ENCODE peak calls at places on chromosome 2, in eight cellular contexts. Y is IMR-90, B is MM.1S, W is vagina, X is uterus, H is left ventricle myocardium inferior, V is small intestine, R is dorsolateral prefrontal cortex. L is an unnamed sample. For H3K27me3, the result is how much of the 10 kb centered on the place peaks cover.

GRCh38 chr2:120589782-120590608 is 145.7 kb upstream of the GLI2 start:
- DNase-seq in Y (peak), B (no peak), V (no peak), R (no peak), X (no peak), H (no peak), W (no peak), L (no peak)

GRCh38 chr2:218367415-218368149 is 10.9 kb downstream of the CATIP start:
- DNase-seq in B (peak), V (peak), R (peak), W (no peak), X (peak), H (peak), Y (peak), L (peak)

GRCh38 chr2:137964066-137964858 is at the start of gene HNMT:
- DNase-seq in X (peak), Y (peak), V (peak), W (no peak), R (peak), H (no peak), B (no peak), L (no peak)

GRCh38 chr2:65499216-65499615 is 66.8 kb upstream of the SPRED2 start:
- DNase-seq in X (no peak), H (no peak), V (no peak), W (no peak), B (no peak), Y (no peak), R (no peak), L (no peak)

GRCh38 chr2:199439542-199439941 is 18.2 kb downstream of the SATB2 start:
- DNase-seq in Y (no peak), B (no peak), W (no peak), V (no peak), H (no peak), X (no peak), R (no peak), L (no peak)

GRCh38 chr2:28035816-28036215 is 145.3 kb downstream of the BABAM2 start:
- DNase-seq in W (no peak), X (no peak), B (no peak), V (no peak), R (no peak), Y (no peak), H (no peak), L (no peak)

GRCh38 chr2:100286318-100286717 is 36.0 kb downstream of the LONRF2 start:
- DNase-seq in V (no peak), X (no peak), R (no peak), Y (no peak), B (no peak), W (no peak), H (no peak), L (no peak)

GRCh38 chr2:28658369-28658768 is 93.3 kb upstream of the PPP1CB start:
- DNase-seq in B (no peak), Y (peak), X (no peak), R (no peak), W (no peak), H (no peak), V (no peak), L (no peak)

GRCh38 chr2:455046-455705 is 167.3 kb upstream of the ALKAL2 start:
- DNase-seq in B (no peak), R (no peak), H (no peak), W (no peak), V (no peak), Y (no peak), X (no peak), L (no peak)

GRCh38 chr2:106159867-106160785 is 34.0 kb downstream of the UXS1 start:
- DNase-seq in Y (no peak), H (no peak), X (no peak), W (no peak), R (peak), V (peak), B (no peak), L (peak)

DNA sequence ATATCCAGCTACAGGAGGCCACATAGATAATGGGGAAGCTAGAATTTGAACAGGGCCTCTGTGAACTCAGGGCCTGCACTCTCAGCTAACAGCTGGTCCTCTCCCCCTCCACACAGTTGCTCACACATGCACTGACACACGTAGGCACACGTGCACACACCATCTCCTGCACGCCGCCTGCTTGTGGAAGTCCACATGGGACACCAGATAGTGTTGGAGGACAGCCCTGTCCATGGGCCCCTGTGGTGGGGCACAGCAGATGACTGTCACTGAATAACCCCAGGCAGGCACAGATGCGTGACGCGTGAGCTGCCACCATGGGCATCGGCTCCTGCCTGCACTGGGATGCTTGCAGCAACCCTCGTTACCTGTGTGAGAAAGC is 52.9 kb downstream of the ADI1 start:
- DNase-seq in H (no peak), V (no peak), B (no peak), W (no peak), R (no peak), X (no peak), Y (no peak), L (no peak)
- H3K27ac ChIP-seq in H (peak), V (no peak), B (no peak), W (peak), R (no peak), X (no peak), Y (peak), L (no peak)

DNA sequence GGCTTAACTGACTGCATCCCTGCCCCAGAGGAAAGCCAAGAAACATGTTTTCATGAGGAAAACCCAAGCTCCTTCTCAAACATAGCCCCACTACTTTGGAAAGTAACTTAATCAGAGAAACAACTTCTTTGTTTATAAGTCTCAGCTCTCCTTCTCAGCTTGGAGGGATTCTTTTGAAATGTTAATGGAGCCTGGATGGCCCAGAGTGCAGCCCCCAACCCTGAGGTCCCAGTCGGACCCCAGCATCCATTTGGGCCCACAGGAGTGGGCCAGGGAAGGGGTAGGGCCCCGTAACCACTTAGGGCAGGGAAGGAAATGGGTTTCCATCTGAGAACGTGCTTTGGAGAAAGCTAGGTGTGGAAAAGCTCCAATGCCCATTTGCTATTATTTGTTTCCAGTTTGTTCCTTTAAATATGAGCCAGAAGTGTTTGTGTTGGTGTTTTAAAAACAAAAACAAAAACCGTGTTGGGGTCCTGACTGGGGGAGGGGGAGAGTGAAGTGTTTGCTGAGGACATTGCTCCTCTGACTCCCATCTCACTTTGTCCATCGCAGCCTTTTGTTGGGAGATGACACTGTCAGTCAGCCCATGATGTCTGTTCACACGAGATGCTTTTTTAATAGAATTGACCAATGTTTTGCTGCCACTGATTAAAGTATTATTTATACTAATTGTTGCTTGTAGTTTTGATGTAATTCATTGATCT is 1.6 kb upstream of the HOXD3 start:
- DNase-seq in W (no peak), X (no peak), H (no peak), Y (no peak), B (no peak), V (no peak), R (no peak), L (no peak)
- H3K27me3 ChIP-seq in W (under half), X (under half), H (half or more), Y (half or more), B (under half), V (half or more), R (half or more), L (under half)

GRCh38 chr2:105143094-105143466 is 98.5 kb upstream of the GPR45 start:
- DNase-seq in H (no peak), X (no peak), B (no peak), W (no peak), V (no peak), R (no peak), Y (no peak), L (no peak)

GRCh38 chr2:105144941-105145300 is 96.6 kb upstream of the GPR45 start:
- DNase-seq in H (no peak), R (no peak), X (no peak), B (no peak), Y (no peak), W (no peak), V (no peak), L (no peak)

GRCh38 chr2:105142239-105142638 is 99.3 kb upstream of the GPR45 start:
- DNase-seq in Y (no peak), X (no peak), B (no peak), H (no peak), V (no peak), R (no peak), W (no peak), L (no peak)

GRCh38 chr2:105143467-105144127 is 97.9 kb upstream of the GPR45 start:
- DNase-seq in R (no peak), Y (no peak), H (no peak), B (peak), X (peak), V (no peak), W (no peak), L (no peak)

GRCh38 chr2:105144128-105144940 is 97.2 kb upstream of the GPR45 start:
- DNase-seq in R (no peak), H (no peak), V (no peak), X (no peak), Y (no peak), W (no peak), B (no peak), L (no peak)
- H3K4me3 ChIP-seq in R (peak), H (peak), V (no peak), X (no peak), Y (peak), W (peak), B (peak), L (no peak)

GRCh38 chr2:108967757-108968156 is 21.3 kb downstream of the EDAR start:
- DNase-seq in W (no peak), B (no peak), H (no peak), Y (no peak), X (no peak), V (no peak), R (no peak), L (no peak)
- H3K27ac ChIP-seq in W (no peak), B (no peak), H (no peak), Y (no peak), X (no peak), V (no peak), R (no peak), L (peak)

DNA sequence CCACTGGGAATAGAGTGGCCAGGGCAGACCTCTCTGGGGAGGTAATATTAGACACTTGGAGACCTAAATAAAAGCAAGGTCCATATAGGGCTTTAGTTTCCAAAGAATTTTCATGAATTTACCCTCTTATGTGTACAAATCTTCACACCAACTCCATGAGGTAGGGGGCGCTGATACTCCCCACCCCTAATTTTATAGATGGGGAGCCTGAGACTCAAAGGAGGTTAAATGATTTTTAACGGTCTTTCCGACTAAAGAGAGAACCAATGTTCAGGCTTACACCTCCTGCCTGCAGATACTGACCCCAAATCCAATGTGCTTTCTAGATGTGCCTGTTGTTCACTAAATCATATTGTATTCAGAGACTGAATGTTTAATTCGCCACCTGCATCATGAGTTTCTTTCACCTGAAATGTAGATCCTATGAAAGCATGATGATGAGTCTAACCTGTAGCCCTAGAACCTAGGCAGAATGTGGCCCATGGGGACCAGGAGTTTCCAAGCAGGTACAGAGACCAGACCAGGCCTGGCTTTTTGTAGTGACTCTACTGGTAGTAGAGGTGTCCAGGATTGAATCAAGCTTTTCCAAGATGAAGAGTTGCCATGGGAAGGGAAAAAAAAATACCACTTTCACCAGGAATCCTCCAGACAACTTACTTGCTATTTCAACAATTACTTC is 16.8 kb upstream of the PAX3 start:
- DNase-seq in R (no peak), X (no peak), Y (no peak), B (peak), V (no peak), H (no peak), W (no peak), L (no peak)
- H3K27me3 ChIP-seq in R (under half), X (under half), Y (half or more), B (under half), V (under half), H (half or more), W (under half), L (under half)

L was measured in naive thymus-derived CD4-positive, alpha-beta T cell.